ENCODE peak calls at places on chromosomes 6 and 20, in eight cellular contexts. V, C, H, D, R, M, S and J are unnamed samples.

GRCh38 chr6:126539022-126539421 is 199.1 kb downstream of the CENPW start:
- DNase-seq in R (no peak), V (no peak), C (no peak), S (no peak), D (no peak), M (no peak), H (no peak), J (no peak)

GRCh38 chr6:165616116-165616515 is 46.9 kb downstream of the PDE10A start:
- DNase-seq in D (no peak), S (no peak), H (no peak), C (no peak), R (no peak), V (no peak), M (no peak), J (no peak)

GRCh38 chr6:125888989-125889656 is 67.4 kb upstream of the HINT3 start:
- DNase-seq in H (peak), R (peak), C (no peak), S (no peak), V (no peak), M (peak), D (peak), J (no peak)

GRCh38 chr6:107030151-107030550 is 2.2 kb downstream of the MTRES1 start:
- DNase-seq in S (no peak), H (no peak), R (no peak), D (no peak), C (no peak), M (no peak), V (no peak), J (no peak)

GRCh38 chr6:43713611-43714310 is 26.2 kb upstream of the MRPS18A start:
- DNase-seq in C (no peak), H (no peak), M (no peak), S (no peak), D (no peak), R (no peak), V (no peak), J (no peak)

GRCh38 chr6:141264101-141264500 is 868.6 kb upstream of the GJE1 start:
- DNase-seq in R (no peak), H (no peak), M (no peak), C (no peak), V (no peak), D (no peak), S (no peak), J (no peak)

GRCh38 chr6:126252154-126252553 is 87.8 kb upstream of the CENPW start:
- DNase-seq in H (no peak), C (no peak), D (peak), V (no peak), M (no peak), R (peak), S (no peak), J (no peak)

GRCh38 chr20:1851396-1851795 is 43.8 kb upstream of the SIRPA start:
- DNase-seq in R (no peak), D (no peak), V (no peak), H (no peak), M (no peak), C (no peak), S (no peak), J (no peak)

GRCh38 chr6:74458536-74458935 is 747.3 kb downstream of the COL12A1 start:
- DNase-seq in S (no peak), C (no peak), V (no peak), D (no peak), H (no peak), R (no peak), M (no peak), J (no peak)

GRCh38 chr6:134247271-134247833 is 70.6 kb downstream of the SGK1 start:
- DNase-seq in S (no peak), D (no peak), C (peak), R (no peak), H (peak), V (no peak), M (peak), J (no peak)

GRCh38 chr6:39808934-39809333 is 16.8 kb downstream of the DAAM2 start:
- DNase-seq in V (no peak), M (no peak), S (no peak), C (no peak), H (no peak), R (no peak), D (no peak), J (no peak)

GRCh38 chr6:107132330-107132954 is 17.1 kb upstream of the BEND3 start:
- DNase-seq in S (no peak), H (peak), R (peak), D (peak), M (peak), V (no peak), C (no peak), J (no peak)

GRCh38 chr6:111572216-111572706 is 33.4 kb downstream of the TRAF3IP2 start:
- DNase-seq in V (no peak), R (no peak), H (no peak), S (no peak), D (no peak), M (no peak), C (no peak), J (no peak)

GRCh38 chr6:27650620-27651370 is 177.9 kb upstream of the ZNF184 start:
- DNase-seq in M (peak), H (no peak), S (no peak), D (peak), R (peak), V (no peak), C (peak), J (no peak)

GRCh38 chr6:15659181-15659580 is 3.6 kb downstream of the DTNBP1 start:
- DNase-seq in R (no peak), M (no peak), C (no peak), H (no peak), S (no peak), D (peak), V (no peak), J (no peak)

GRCh38 chr6:42017021-42017643 is 33.2 kb upstream of the TAF8 start:
- DNase-seq in D (no peak), C (no peak), S (no peak), V (no peak), R (no peak), M (peak), H (no peak), J (no peak)

GRCh38 chr20:47982574-47983360 is 197.5 kb upstream of the SULF2 start:
- DNase-seq in S (no peak), H (no peak), R (no peak), M (no peak), D (no peak), V (no peak), C (no peak), J (no peak)

GRCh38 chr20:53215166-53215565 is 243.0 kb downstream of the TSHZ2 start:
- DNase-seq in M (peak), S (no peak), D (no peak), R (no peak), V (no peak), C (no peak), H (peak), J (no peak)